ENCODE peak calls at places on chromosome 15, in seven cellular contexts. P is HepG2, C is K562, W is H1, S is GM12878, K is SK-N-SH, R is HCT116. T is an unnamed sample.

GRCh38 chr15:99365232-99365631 is 114.0 kb downstream of the LRRC28 start:
- DNase-seq in P (no peak), C (no peak), W (no peak), S (peak), K (no peak), R (no peak), T (no peak)

GRCh38 chr15:52093539-52094502 is 18.8 kb downstream of the BCL2L10 start:
- DNase-seq in P (no peak), C (no peak), W (no peak), S (no peak), K (no peak), R (no peak), T (no peak)

GRCh38 chr15:80929225-80929624 is 60.4 kb downstream of the MESD start:
- DNase-seq in P (no peak), C (no peak), W (no peak), S (no peak), K (no peak), R (no peak), T (no peak)

GRCh38 chr15:30990036-30990435 is 1.4 kb downstream of the MTMR10 start:
- DNase-seq in P (peak), C (no peak), W (no peak), S (no peak), K (peak), R (no peak), T (no peak)

GRCh38 chr15:71440479-71441071 is 325.3 kb downstream of the THSD4 start:
- DNase-seq in P (peak), C (no peak), W (no peak), S (peak), K (peak), R (peak), T (peak)

GRCh38 chr15:67456677-67457529 is 64.0 kb upstream of the C15orf61 start:
- DNase-seq in P (peak), C (peak), W (peak), S (peak), K (peak), R (peak), T (peak)

GRCh38 chr15:39000008-39000734 is 435.6 kb upstream of the RASGRP1 start:
- DNase-seq in P (no peak), C (no peak), W (no peak), S (no peak), K (no peak), R (no peak), T (no peak)

GRCh38 chr15:31857194-31857593 is 173.1 kb upstream of the CHRNA7 start:
- DNase-seq in P (no peak), C (no peak), W (no peak), S (no peak), K (no peak), R (no peak), T (no peak)

GRCh38 chr15:64697911-64698369 is 77.4 kb downstream of the RBPMS2 start:
- DNase-seq in P (no peak), C (no peak), W (no peak), S (no peak), K (no peak), R (no peak), T (no peak)

GRCh38 chr15:80179966-80180365 is 27.2 kb downstream of the FAH start:
- DNase-seq in P (no peak), C (no peak), W (no peak), S (no peak), K (no peak), R (no peak), T (no peak)

GRCh38 chr15:68930268-68931022 is at the start of gene SPESP1:
- DNase-seq in P (no peak), C (no peak), W (no peak), S (no peak), K (peak), R (no peak), T (no peak)

DNA sequence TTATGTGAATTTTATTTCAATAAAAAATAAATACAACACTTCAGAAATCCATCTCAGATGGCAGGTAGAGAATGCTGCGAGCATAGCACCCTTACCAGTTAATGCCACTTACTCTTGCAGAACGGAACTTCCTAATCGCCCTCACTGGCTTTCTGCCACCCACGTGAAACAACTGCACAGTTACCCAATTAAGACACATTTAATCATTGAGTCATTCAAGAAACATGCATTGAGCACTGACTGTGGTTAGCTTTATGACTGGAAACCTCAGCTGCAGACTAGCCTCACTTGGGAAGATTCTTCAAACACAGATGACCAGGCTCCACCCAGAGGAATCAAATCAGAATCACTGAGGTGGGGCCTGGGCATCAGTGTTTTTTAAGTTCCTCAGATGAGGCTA is 5.6 kb upstream of the MFGE8 start:
- DNase-seq in P (no peak), C (no peak), W (no peak), S (peak), K (no peak), R (peak), T (peak)
- TF ChIP-seq JUND in P (no peak), C (no peak), W (no peak), S (no peak), K (peak), R (peak), T (no peak)

GRCh38 chr15:90562669-90563068 is 32.9 kb downstream of the CRTC3 start:
- DNase-seq in P (no peak), C (no peak), W (no peak), S (no peak), K (no peak), R (no peak), T (no peak)

GRCh38 chr15:90560229-90560771 is 30.6 kb downstream of the CRTC3 start:
- DNase-seq in P (no peak), C (no peak), W (no peak), S (no peak), K (peak), R (no peak), T (no peak)

GRCh38 chr15:90563460-90563859 is 33.7 kb downstream of the CRTC3 start:
- DNase-seq in P (no peak), C (no peak), W (no peak), S (no peak), K (no peak), R (no peak), T (no peak)

GRCh38 chr15:90559119-90559518 is 29.4 kb downstream of the CRTC3 start:
- DNase-seq in P (no peak), C (no peak), W (no peak), S (no peak), K (no peak), R (no peak), T (no peak)

GRCh38 chr15:90561344-90562244 is 31.9 kb downstream of the CRTC3 start:
- DNase-seq in P (no peak), C (no peak), W (no peak), S (no peak), K (no peak), R (no peak), T (no peak)
- TF ChIP-seq JUND in P (no peak), C (no peak), W (no peak), S (no peak), K (no peak), R (no peak), T (no peak)

GRCh38 chr15:50055333-50056278 is 63.4 kb downstream of the ATP8B4 start:
- DNase-seq in P (no peak), C (no peak), W (no peak), S (no peak), K (no peak), R (no peak), T (no peak)
- TF ChIP-seq JUND in P (no peak), C (no peak), W (no peak), S (no peak), K (no peak), R (no peak), T (no peak)

GRCh38 chr15:44729394-44729913 is 6.9 kb upstream of the TRIM69 start:
- DNase-seq in P (no peak), C (peak), W (no peak), S (no peak), K (no peak), R (no peak), T (no peak)
- TF ChIP-seq JUND in P (no peak), C (no peak), W (no peak), S (no peak), K (no peak), R (no peak), T (no peak)

GRCh38 chr15:75732206-75732808 is 19.7 kb upstream of the CSPG4 start:
- DNase-seq in P (no peak), C (no peak), W (no peak), S (no peak), K (no peak), R (no peak), T (no peak)
- TF ChIP-seq JUND in P (no peak), C (no peak), W (no peak), S (no peak), K (no peak), R (no peak), T (no peak)

GRCh38 chr15:84983299-84983698 is 1.6 kb downstream of the PDE8A start:
- DNase-seq in P (no peak), C (no peak), W (no peak), S (no peak), K (no peak), R (no peak), T (no peak)

GRCh38 chr15:84983711-84984110 is 2.1 kb downstream of the PDE8A start:
- DNase-seq in P (no peak), C (no peak), W (no peak), S (no peak), K (no peak), R (no peak), T (no peak)

GRCh38 chr15:84982301-84982920 is 755 bp downstream of the PDE8A start:
- DNase-seq in P (peak), C (no peak), W (no peak), S (no peak), K (no peak), R (no peak), T (no peak)

GRCh38 chr15:84987949-84988624 is 6.4 kb downstream of the PDE8A start:
- DNase-seq in P (no peak), C (no peak), W (no peak), S (no peak), K (no peak), R (no peak), T (no peak)

DNA sequence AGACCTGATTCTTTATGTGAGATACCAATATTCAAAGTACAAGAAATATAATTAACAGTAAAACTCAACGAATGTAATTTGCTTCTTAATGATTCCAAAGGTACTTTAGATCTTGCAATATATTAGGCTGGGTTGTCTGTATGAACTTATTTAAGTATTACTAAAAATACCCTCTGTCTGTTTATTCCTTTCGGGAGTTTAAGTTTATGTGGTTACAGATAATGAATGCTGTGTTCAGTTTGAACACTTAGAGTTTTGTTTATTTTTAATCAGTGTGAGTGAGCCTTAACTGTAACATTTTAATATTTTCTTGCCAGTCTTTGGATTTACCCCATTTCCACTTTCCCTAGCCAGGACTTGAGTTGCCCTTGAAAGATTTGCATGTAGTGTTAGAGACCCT is 3.5 kb downstream of the PDE8A start:
- DNase-seq in P (no peak), C (no peak), W (no peak), S (no peak), K (no peak), R (no peak), T (no peak)
- TF ChIP-seq JUND in P (no peak), C (no peak), W (no peak), S (no peak), K (no peak), R (no peak), T (no peak)

DNA sequence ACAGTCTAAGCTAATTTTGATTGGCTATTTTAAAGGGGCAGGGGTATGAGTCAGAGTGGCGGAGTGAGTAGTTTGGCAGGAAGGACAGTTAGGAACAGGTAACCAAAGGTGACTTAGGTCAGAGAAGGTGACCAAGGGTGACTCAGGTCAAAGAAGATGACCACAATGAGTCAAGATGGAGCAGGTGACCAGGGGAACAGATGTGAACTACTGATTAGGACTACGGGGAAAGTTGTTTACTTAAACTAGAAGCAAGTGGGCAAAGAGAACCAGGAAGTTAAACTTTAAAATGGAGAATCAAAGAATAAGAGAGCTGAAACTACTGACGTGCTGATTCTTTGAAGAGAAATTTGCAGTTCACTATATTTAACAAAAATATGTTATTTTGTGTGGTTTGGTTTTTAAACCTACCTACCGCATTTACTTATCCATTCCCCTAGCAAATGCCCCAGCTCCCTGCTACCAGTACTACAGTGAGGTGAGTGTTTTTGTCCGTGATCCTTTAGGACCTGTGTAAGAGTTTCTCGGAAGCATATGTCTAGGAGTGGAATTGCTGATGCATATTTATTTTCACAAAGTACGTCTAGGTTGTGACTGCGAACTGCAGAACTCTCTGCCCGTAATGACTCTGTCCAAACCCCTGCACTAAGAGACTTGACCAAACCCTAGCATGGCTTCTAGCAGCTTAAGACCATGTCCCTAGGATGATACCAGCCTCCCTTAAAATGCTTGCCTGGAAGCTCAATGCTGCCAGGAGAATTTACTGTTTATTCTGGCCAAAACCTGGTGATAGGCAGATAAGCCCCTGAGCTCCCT is 14.3 kb upstream of the CA12 start:
- DNase-seq in P (no peak), C (peak), W (no peak), S (no peak), K (no peak), R (no peak), T (no peak)
- TF ChIP-seq JUND in P (no peak), C (peak), W (no peak), S (no peak), K (no peak), R (no peak), T (no peak)

T was measured in T47D.